ENCODE peak calls at places on chromosomes 1 and 21, in eight cellular contexts. One of them, this sample, is unnamed.

GRCh38 chr1:98045211-98046030 is 124.6 kb upstream of the DPYD start:
- DNase-seq in myocyte: peak; percentile 52
- DNase-seq in NCI-H2171: no peak
- DNase-seq in chondrocyte: no peak
- DNase-seq in activated CD4-positive, alpha-beta T cell treated with anti-CD3 and anti-CD28 coated beads, Interleukin-2, amount 50 U/mL, for 1 hour: no peak
- DNase-seq in activated naive CD8-positive, alpha-beta T cell treated with anti-CD3 and anti-CD28 coated beads for 36 hours: no peak
- DNase-seq in substantia nigra: no peak
- DNase-seq in DMS153: no peak
- DNase-seq in this sample: no peak

GRCh38 chr1:232426801-232427200 is 203.1 kb downstream of the SIPA1L2 start:
- DNase-seq in myocyte: no peak
- DNase-seq in NCI-H2171: no peak
- DNase-seq in chondrocyte: no peak
- DNase-seq in activated CD4-positive, alpha-beta T cell treated with anti-CD3 and anti-CD28 coated beads, Interleukin-2, amount 50 U/mL, for 1 hour: no peak
- DNase-seq in activated naive CD8-positive, alpha-beta T cell treated with anti-CD3 and anti-CD28 coated beads for 36 hours: no peak
- DNase-seq in substantia nigra: no peak
- DNase-seq in DMS153: no peak
- DNase-seq in this sample: no peak

GRCh38 chr21:18369115-18369514 is 34.5 kb downstream of the TMPRSS15 start:
- DNase-seq in myocyte: peak; percentile 59
- DNase-seq in NCI-H2171: peak; percentile 6
- DNase-seq in chondrocyte: no peak
- DNase-seq in activated CD4-positive, alpha-beta T cell treated with anti-CD3 and anti-CD28 coated beads, Interleukin-2, amount 50 U/mL, for 1 hour: no peak
- DNase-seq in activated naive CD8-positive, alpha-beta T cell treated with anti-CD3 and anti-CD28 coated beads for 36 hours: no peak
- DNase-seq in substantia nigra: no peak
- DNase-seq in DMS153: peak; percentile 4
- DNase-seq in this sample: no peak

GRCh38 chr21:44013380-44014088 is 1.4 kb downstream of the TRAPPC10 start:
- DNase-seq in myocyte: peak; percentile 53
- DNase-seq in NCI-H2171: no peak
- DNase-seq in chondrocyte: no peak
- DNase-seq in activated CD4-positive, alpha-beta T cell treated with anti-CD3 and anti-CD28 coated beads, Interleukin-2, amount 50 U/mL, for 1 hour: peak; percentile 38
- DNase-seq in activated naive CD8-positive, alpha-beta T cell treated with anti-CD3 and anti-CD28 coated beads for 36 hours: peak; percentile 32
- DNase-seq in substantia nigra: no peak
- DNase-seq in DMS153: no peak
- DNase-seq in this sample: peak; percentile 39

GRCh38 chr1:7594002-7594713 is 176.9 kb upstream of the VAMP3 start:
- DNase-seq in myocyte: no peak
- DNase-seq in NCI-H2171: no peak
- DNase-seq in chondrocyte: peak; percentile 53
- DNase-seq in activated CD4-positive, alpha-beta T cell treated with anti-CD3 and anti-CD28 coated beads, Interleukin-2, amount 50 U/mL, for 1 hour: no peak
- DNase-seq in activated naive CD8-positive, alpha-beta T cell treated with anti-CD3 and anti-CD28 coated beads for 36 hours: no peak
- DNase-seq in substantia nigra: no peak
- DNase-seq in DMS153: peak; percentile 52
- DNase-seq in this sample: no peak

GRCh38 chr1:89624314-89624713 is 8.6 kb upstream of the LRRC8C start:
- DNase-seq in myocyte: no peak
- DNase-seq in NCI-H2171: no peak
- DNase-seq in chondrocyte: no peak
- DNase-seq in activated CD4-positive, alpha-beta T cell treated with anti-CD3 and anti-CD28 coated beads, Interleukin-2, amount 50 U/mL, for 1 hour: no peak
- DNase-seq in activated naive CD8-positive, alpha-beta T cell treated with anti-CD3 and anti-CD28 coated beads for 36 hours: no peak
- DNase-seq in substantia nigra: no peak
- DNase-seq in DMS153: no peak
- DNase-seq in this sample: no peak

GRCh38 chr1:224205438-224205840 is 22.4 kb downstream of the DEGS1 start:
- DNase-seq in myocyte: peak; percentile 16
- DNase-seq in NCI-H2171: no peak
- DNase-seq in chondrocyte: no peak
- DNase-seq in activated CD4-positive, alpha-beta T cell treated with anti-CD3 and anti-CD28 coated beads, Interleukin-2, amount 50 U/mL, for 1 hour: no peak
- DNase-seq in activated naive CD8-positive, alpha-beta T cell treated with anti-CD3 and anti-CD28 coated beads for 36 hours: peak; percentile 38
- DNase-seq in substantia nigra: no peak
- DNase-seq in DMS153: no peak
- DNase-seq in this sample: no peak

GRCh38 chr1:184222561-184223157 is 164.2 kb upstream of the C1orf21 start:
- DNase-seq in myocyte: peak; percentile 78
- DNase-seq in NCI-H2171: peak; percentile 36
- DNase-seq in chondrocyte: no peak
- DNase-seq in activated CD4-positive, alpha-beta T cell treated with anti-CD3 and anti-CD28 coated beads, Interleukin-2, amount 50 U/mL, for 1 hour: peak; percentile 33
- DNase-seq in activated naive CD8-positive, alpha-beta T cell treated with anti-CD3 and anti-CD28 coated beads for 36 hours: peak; percentile 11
- DNase-seq in substantia nigra: peak; percentile 37
- DNase-seq in DMS153: peak; percentile 21
- DNase-seq in this sample: no peak

GRCh38 chr1:37430074-37430985 is 44.0 kb upstream of the ZC3H12A start:
- DNase-seq in myocyte: no peak
- DNase-seq in NCI-H2171: peak; percentile 26
- DNase-seq in chondrocyte: no peak
- DNase-seq in activated CD4-positive, alpha-beta T cell treated with anti-CD3 and anti-CD28 coated beads, Interleukin-2, amount 50 U/mL, for 1 hour: no peak
- DNase-seq in activated naive CD8-positive, alpha-beta T cell treated with anti-CD3 and anti-CD28 coated beads for 36 hours: no peak
- DNase-seq in substantia nigra: no peak
- DNase-seq in DMS153: no peak
- DNase-seq in this sample: no peak

GRCh38 chr1:82586473-82586872 is 785.7 kb downstream of the ADGRL2 start:
- DNase-seq in myocyte: peak; percentile 8
- DNase-seq in NCI-H2171: no peak
- DNase-seq in chondrocyte: no peak
- DNase-seq in activated CD4-positive, alpha-beta T cell treated with anti-CD3 and anti-CD28 coated beads, Interleukin-2, amount 50 U/mL, for 1 hour: no peak
- DNase-seq in activated naive CD8-positive, alpha-beta T cell treated with anti-CD3 and anti-CD28 coated beads for 36 hours: no peak
- DNase-seq in substantia nigra: no peak
- DNase-seq in DMS153: no peak
- DNase-seq in this sample: no peak

GRCh38 chr1:224569276-224569675 is 46.8 kb upstream of the CNIH3 start:
- DNase-seq in myocyte: no peak
- DNase-seq in NCI-H2171: no peak
- DNase-seq in chondrocyte: no peak
- DNase-seq in activated CD4-positive, alpha-beta T cell treated with anti-CD3 and anti-CD28 coated beads, Interleukin-2, amount 50 U/mL, for 1 hour: no peak
- DNase-seq in activated naive CD8-positive, alpha-beta T cell treated with anti-CD3 and anti-CD28 coated beads for 36 hours: no peak
- DNase-seq in substantia nigra: no peak
- DNase-seq in DMS153: no peak
- DNase-seq in this sample: no peak

GRCh38 chr1:19463204-19463803 is 22.0 kb downstream of the CAPZB start:
- DNase-seq in myocyte: no peak
- DNase-seq in NCI-H2171: no peak
- DNase-seq in chondrocyte: no peak
- DNase-seq in activated CD4-positive, alpha-beta T cell treated with anti-CD3 and anti-CD28 coated beads, Interleukin-2, amount 50 U/mL, for 1 hour: peak; percentile 63
- DNase-seq in activated naive CD8-positive, alpha-beta T cell treated with anti-CD3 and anti-CD28 coated beads for 36 hours: peak; percentile 45
- DNase-seq in substantia nigra: no peak
- DNase-seq in DMS153: no peak
- DNase-seq in this sample: peak; percentile 81

GRCh38 chr1:24635195-24635843 is 7.8 kb upstream of the SRRM1 start:
- DNase-seq in myocyte: peak; percentile 67
- DNase-seq in NCI-H2171: peak; percentile 71
- DNase-seq in chondrocyte: no peak
- DNase-seq in activated CD4-positive, alpha-beta T cell treated with anti-CD3 and anti-CD28 coated beads, Interleukin-2, amount 50 U/mL, for 1 hour: no peak
- DNase-seq in activated naive CD8-positive, alpha-beta T cell treated with anti-CD3 and anti-CD28 coated beads for 36 hours: no peak
- DNase-seq in substantia nigra: no peak
- DNase-seq in DMS153: peak; percentile 70
- DNase-seq in this sample: peak; percentile 47

This sample was measured in naive thymus-derived CD4-positive, alpha-beta T cell.